ENCODE peak calls at places on chromosomes 7 and 10, in seven cellular contexts. D is mesendoderm, A is IMR-90, F is H9, N is mesenchymal stem cell, K is H1, R is trophoblast cell. X is an unnamed sample.

GRCh38 chr7:44706788-44707557 is 41.7 kb upstream of the ZMIZ2 start:
- DNase-seq in D (no peak), A (no peak), R (no peak), N (no peak), K (no peak), F (no peak), X (no peak)

GRCh38 chr7:73618538-73618937 is 5.8 kb downstream of the MLXIPL start:
- DNase-seq in K (no peak), N (no peak), D (peak; percentile 51), F (no peak), R (no peak), A (no peak), X (no peak)

GRCh38 chr7:121752706-121753105 is 120.3 kb upstream of the PTPRZ1 start:
- DNase-seq in R (peak; percentile 37), A (peak; percentile 13), N (peak; percentile 8), K (no peak), D (peak; percentile 49), F (peak; percentile 39), X (no peak)

GRCh38 chr7:78770422-78771410 is 682.8 kb downstream of the MAGI2 start:
- DNase-seq in F (peak; percentile 73), A (peak; percentile 71), K (peak; percentile 66), D (peak; percentile 93), R (no peak), N (peak; percentile 43), X (no peak)

GRCh38 chr7:65390588-65390987 is 16.9 kb downstream of the ZNF92 start:
- DNase-seq in F (no peak), N (peak; percentile 34), K (no peak), A (no peak), D (no peak), R (no peak), X (no peak)

GRCh38 chr7:117862378-117862777 is 10.9 kb downstream of the CTTNBP2 start:
- DNase-seq in K (no peak), D (no peak), N (no peak), R (peak; percentile 13), A (no peak), F (no peak), X (no peak)

GRCh38 chr7:6164491-6164890 is 107.9 kb downstream of the CYTH3 start:
- DNase-seq in R (no peak), K (peak; percentile 73), N (peak; percentile 11), D (peak; percentile 50), F (peak; percentile 74), A (no peak), X (no peak)

GRCh38 chr10:92800122-92800521 is 48.2 kb upstream of the EXOC6 start:
- DNase-seq in K (no peak), R (no peak), D (no peak), F (no peak), A (no peak), N (no peak), X (no peak)

GRCh38 chr10:24981161-24981710 is 28.8 kb upstream of the PRTFDC1 start:
- DNase-seq in R (peak; percentile 48), F (no peak), D (no peak), N (no peak), K (no peak), A (no peak), X (no peak)

GRCh38 chr7:96045181-96045580 is 272.8 kb downstream of the DYNC1I1 start:
- DNase-seq in F (no peak), A (no peak), N (no peak), D (no peak), K (no peak), R (no peak), X (no peak)

GRCh38 chr7:96045919-96046318 is 273.6 kb downstream of the DYNC1I1 start:
- DNase-seq in A (no peak), F (peak; percentile 30), N (no peak), K (no peak), D (peak; percentile 31), R (no peak), X (no peak)

GRCh38 chr7:96034940-96035727 is 262.8 kb downstream of the DYNC1I1 start:
- DNase-seq in A (no peak), F (no peak), D (no peak), N (no peak), K (no peak), R (no peak), X (no peak)

DNA sequence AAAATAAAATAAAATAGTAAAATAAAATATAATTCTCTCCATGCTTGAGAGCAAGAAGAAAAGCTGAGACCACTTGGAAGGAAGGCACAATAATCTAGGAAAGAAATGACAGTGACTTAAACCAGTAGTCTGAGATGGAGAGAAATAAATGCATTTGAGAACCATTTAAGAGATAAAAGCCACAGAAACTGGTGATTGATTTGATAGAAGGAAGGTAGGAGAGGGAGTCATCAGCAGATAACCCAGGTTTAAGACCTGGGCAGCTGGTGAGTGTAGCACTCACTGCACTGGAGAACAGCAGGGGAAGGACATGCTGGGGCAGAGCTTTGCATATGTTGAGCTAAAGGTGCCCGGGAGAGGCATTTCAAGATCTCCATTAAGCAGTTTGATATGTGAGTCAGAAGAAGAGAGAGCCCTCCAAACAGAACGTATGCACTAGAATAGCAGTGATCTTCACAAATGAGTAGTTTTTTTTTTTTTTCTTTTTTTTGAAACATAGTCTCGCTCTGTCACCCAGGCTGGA is 268.0 kb downstream of the DYNC1I1 start:
- DNase-seq in D (no peak), N (no peak), R (no peak), K (no peak), F (peak; percentile 30), A (no peak), X (no peak)
- H3K4ac ChIP-seq in D (no peak overlapping the region), N (no peak overlapping the region), R (no peak overlapping the region), K (no peak overlapping the region), F (no peak overlapping the region), A (no peak overlapping the region), X (no peak overlapping the region)

GRCh38 chr7:94001396-94001795 is 2.8 kb downstream of the BET1 start:
- DNase-seq in N (no peak), K (no peak), R (no peak), A (peak; percentile 48), F (no peak), D (no peak), X (no peak)
- H3K4ac ChIP-seq in N (no peak overlapping the region), K (no peak overlapping the region), R (no peak overlapping the region), A (no peak overlapping the region), F (no peak overlapping the region), D (no peak overlapping the region), X (no peak overlapping the region)

DNA sequence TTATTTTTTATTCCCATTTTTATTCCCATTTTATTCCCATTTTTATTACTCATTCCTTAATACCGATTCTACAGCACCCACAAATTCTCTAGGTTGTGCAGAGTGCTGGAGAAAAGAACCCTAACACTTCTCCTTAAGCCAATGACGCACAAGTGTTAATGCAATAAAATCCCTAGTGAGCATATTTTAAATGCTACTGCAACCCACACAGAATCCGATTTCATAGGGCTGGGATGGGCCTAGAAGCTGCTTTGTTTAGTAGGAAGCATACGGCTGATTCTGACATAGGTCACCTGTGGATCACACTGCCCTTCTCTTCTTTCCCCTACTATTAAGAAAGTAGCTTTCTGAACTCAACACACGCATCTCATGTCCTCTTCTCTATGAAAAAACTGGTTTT is 45.1 kb upstream of the CABCOCO1 start:
- DNase-seq in A (no peak), R (no peak), F (no peak), K (no peak), N (no peak), D (no peak), X (no peak)
- H3K4ac ChIP-seq in A (no peak overlapping the region), R (no peak overlapping the region), F (no peak overlapping the region), K (no peak overlapping the region), N (no peak overlapping the region), D (no peak overlapping the region), X (no peak overlapping the region)

GRCh38 chr7:92736870-92737269 is 99.5 kb downstream of the CDK6 start:
- DNase-seq in K (no peak), D (no peak), A (no peak), N (no peak), F (no peak), R (no peak), X (no peak)
- H3K4ac ChIP-seq in K (no peak overlapping the region), D (no peak overlapping the region), A (no peak overlapping the region), N (no peak overlapping the region), F (no peak overlapping the region), R (no peak overlapping the region), X (no peak overlapping the region)

GRCh38 chr10:3195706-3196105 is 23.1 kb upstream of the PITRM1 start:
- DNase-seq in D (no peak), A (no peak), R (no peak), N (no peak), F (no peak), K (no peak), X (no peak)

GRCh38 chr10:3194871-3195270 is 22.3 kb upstream of the PITRM1 start:
- DNase-seq in R (no peak), F (no peak), D (no peak), A (no peak), K (no peak), N (no peak), X (no peak)

GRCh38 chr10:3195286-3195685 is 22.7 kb upstream of the PITRM1 start:
- DNase-seq in R (no peak), D (no peak), K (no peak), A (no peak), N (no peak), F (no peak), X (no peak)

GRCh38 chr10:3192856-3193635 is 20.5 kb upstream of the PITRM1 start:
- DNase-seq in D (peak; percentile 45), F (no peak), K (peak; percentile 65), R (peak; percentile 79), N (peak; percentile 65), A (peak; percentile 73), X (peak; percentile 50)

DNA sequence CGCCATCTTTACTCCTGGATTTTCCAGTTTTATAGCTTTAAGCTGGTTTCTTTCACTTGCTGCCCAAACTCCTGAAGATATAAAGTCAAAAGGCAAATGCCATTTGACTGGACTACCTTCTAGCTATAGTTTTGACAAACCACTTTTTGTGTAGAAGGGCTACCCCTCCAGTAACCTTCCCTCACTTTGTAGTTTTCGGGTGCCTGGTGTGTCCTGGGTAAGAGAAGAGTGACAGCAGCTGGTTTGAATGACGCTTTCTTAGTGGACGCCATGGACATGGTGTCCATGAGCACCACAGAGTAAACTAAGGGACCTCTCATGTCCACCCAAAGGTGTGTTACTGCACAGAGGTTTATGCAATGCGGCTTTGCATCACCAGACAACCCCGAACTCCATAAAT is 21.2 kb upstream of the PITRM1 start:
- DNase-seq in F (no peak), K (no peak), R (no peak), A (no peak), D (no peak), N (no peak), X (no peak)
- H3K4ac ChIP-seq in F (no peak overlapping the region), K (no peak overlapping the region), R (no peak overlapping the region), A (peak overlapping the region; percentile 62), D (no peak overlapping the region), N (no peak overlapping the region), X (no peak overlapping the region)

GRCh38 chr7:159061209-159061608 is 83.5 kb downstream of the VIPR2 start:
- DNase-seq in R (no peak), D (no peak), A (no peak), N (no peak), F (no peak), K (no peak), X (no peak)
- H3K4ac ChIP-seq in R (no peak overlapping the region), D (no peak overlapping the region), A (no peak overlapping the region), N (no peak overlapping the region), F (no peak overlapping the region), K (no peak overlapping the region), X (no peak overlapping the region)

DNA sequence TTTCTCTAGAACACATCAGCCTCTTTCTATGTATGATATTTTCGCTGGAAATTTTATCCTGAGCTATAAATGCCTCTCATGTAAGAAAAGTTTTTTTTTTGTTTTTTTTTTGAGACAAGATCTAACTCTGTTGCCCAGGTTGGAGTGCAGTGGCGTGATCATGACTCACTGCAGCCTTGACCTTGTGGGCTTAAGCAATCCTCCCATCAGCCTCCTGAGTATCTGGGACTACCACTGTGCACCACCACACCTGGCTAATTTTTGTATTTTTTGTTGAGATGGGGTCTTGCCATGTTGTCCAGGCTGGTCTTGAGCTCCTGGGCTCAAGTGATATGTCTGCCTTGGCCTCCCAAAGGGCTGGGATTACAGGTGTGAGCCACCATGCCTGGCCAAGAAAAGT is 80.4 kb downstream of the ADK start:
- DNase-seq in K (no peak), F (no peak), N (peak; percentile 68), R (peak; percentile 59), D (no peak), A (peak; percentile 43), X (no peak)
- H3K4ac ChIP-seq in K (no peak overlapping the region), F (no peak overlapping the region), N (no peak overlapping the region), R (no peak overlapping the region), D (no peak overlapping the region), A (no peak overlapping the region), X (no peak overlapping the region)